ENCODE peak calls at places on chromosomes 1 and 21, in four cellular contexts. N, F, Q and J are unnamed samples.
A peak's percentile ranks its signal among the peaks of the same experiment; 100 is the strongest.

GRCh38 chr1:7401814-7402547 is 369.1 kb upstream of the VAMP3 start:
- DNase-seq in N (peak; percentile 93), F (peak; percentile 96), Q (peak; percentile 96), J (no peak)

GRCh38 chr21:44858291-44858690 is 15.2 kb downstream of the PTTG1IP start:
- DNase-seq in N (no peak), F (no peak), Q (no peak), J (no peak)

GRCh38 chr1:165152727-165153126 is 203.8 kb downstream of the LMX1A start:
- DNase-seq in N (no peak), F (no peak), Q (no peak), J (no peak)

GRCh38 chr1:109931189-109931672 is 20.6 kb downstream of the CSF1 start:
- DNase-seq in N (no peak), F (no peak), Q (peak; percentile 52), J (no peak)

GRCh38 chr21:29080454-29080930 is 7.0 kb upstream of the CCT8 start:
- DNase-seq in N (no peak), F (no peak), Q (no peak), J (peak; percentile 28)

GRCh38 chr1:167756760-167757405 is 35.1 kb downstream of the MPZL1 start:
- DNase-seq in N (no peak), F (no peak), Q (no peak), J (no peak)

GRCh38 chr1:223129229-223129851 is 13.7 kb downstream of the TLR5 start:
- DNase-seq in N (no peak), F (no peak), Q (no peak), J (peak; percentile 81)

GRCh38 chr1:109760581-109761226 is 3.0 kb downstream of the EPS8L3 start:
- DNase-seq in N (no peak), F (no peak), Q (no peak), J (no peak)

GRCh38 chr1:212518188-212518951 is 85.7 kb downstream of the NENF start:
- DNase-seq in N (no peak), F (peak; percentile 39), Q (peak; percentile 60), J (no peak)

GRCh38 chr1:43171312-43171875 is 696 bp downstream of the EBNA1BP2 start:
- DNase-seq in N (no peak), F (no peak), Q (no peak), J (no peak)

GRCh38 chr1:153922076-153922837 is 515 bp downstream of the GATAD2B start:
- DNase-seq in N (no peak), F (no peak), Q (no peak), J (peak; percentile 77)

GRCh38 chr1:208026880-208027438 is 116.0 kb upstream of the CD34 start:
- DNase-seq in N (no peak), F (no peak), Q (no peak), J (no peak)

GRCh38 chr1:54805466-54805865 is 4.3 kb upstream of the TTC22 start:
- DNase-seq in N (no peak), F (no peak), Q (no peak), J (no peak)

GRCh38 chr1:20010016-20010415 is 30.6 kb upstream of the PLA2G2A start:
- DNase-seq in N (no peak), F (no peak), Q (no peak), J (no peak)

GRCh38 chr1:57843760-57844159 is 419.9 kb upstream of the DAB1 start:
- DNase-seq in N (no peak), F (peak; percentile 27), Q (peak; percentile 3), J (no peak)

GRCh38 chr1:179047637-179048002 is 21.9 kb downstream of the FAM20B start:
- DNase-seq in N (no peak), F (no peak), Q (no peak), J (no peak)

GRCh38 chr21:22096314-22096713 is 1098.1 kb downstream of the NCAM2 start:
- DNase-seq in N (no peak), F (no peak), Q (no peak), J (no peak)

GRCh38 chr1:231628207-231628876 is 1.8 kb downstream of the DISC1 start:
- DNase-seq in N (no peak), F (no peak), Q (no peak), J (peak; percentile 56)

GRCh38 chr1:163202833-163203451 is at the start of gene RGS5:
- DNase-seq in N (no peak), F (no peak), Q (no peak), J (no peak)

GRCh38 chr1:160210563-160210962 is 5.4 kb downstream of the PEA15 start:
- DNase-seq in N (no peak), F (no peak), Q (no peak), J (no peak)

GRCh38 chr1:23718482-23718881 is 24.8 kb upstream of the ELOA start:
- DNase-seq in N (peak; percentile 54), F (no peak), Q (no peak), J (no peak)

GRCh38 chr1:5658340-5659316 is 333.6 kb downstream of the NPHP4 start:
- DNase-seq in N (no peak), F (no peak), Q (no peak), J (no peak)

GRCh38 chr1:1857096-1857703 is 33.7 kb downstream of the GNB1 start:
- DNase-seq in N (no peak), F (no peak), Q (no peak), J (no peak)

GRCh38 chr1:94541175-94542087 is at the start of gene F3:
- DNase-seq in N (no peak), F (peak; percentile 88), Q (peak; percentile 40), J (peak; percentile 83)

GRCh38 chr1:245434285-245434684 is 279.5 kb downstream of the KIF26B start:
- DNase-seq in N (no peak), F (no peak), Q (no peak), J (no peak)

GRCh38 chr1:198084509-198084908 is 72.3 kb upstream of the NEK7 start:
- DNase-seq in N (no peak), F (no peak), Q (no peak), J (no peak)

GRCh38 chr1:213192026-213192425 is 141.0 kb downstream of the RPS6KC1 start:
- DNase-seq in N (no peak), F (no peak), Q (no peak), J (no peak)

GRCh38 chr1:32963746-32964460 is 706 bp downstream of the RNF19B start:
- DNase-seq in N (no peak), F (no peak), Q (no peak), J (peak; percentile 66)

GRCh38 chr1:41330588-41331545 is 30.4 kb upstream of the FOXO6 start:
- DNase-seq in N (no peak), F (no peak), Q (no peak), J (no peak)